ENCODE peak calls at places on chromosomes 6 and 20, in nine cellular contexts. One of them, this sample, is unnamed.
A peak's percentile ranks its signal among the peaks of the same experiment; 100 is the strongest.

GRCh38 chr6:140041056-140041455 is 666.6 kb upstream of the CITED2 start:
- DNase-seq in fibroblast of pulmonary artery: no peak
- DNase-seq in NB4: no peak
- DNase-seq in cardiac fibroblast: no peak
- DNase-seq in body of pancreas: no peak
- DNase-seq in astrocyte of the spinal cord: no peak
- DNase-seq in brain microvascular endothelial cell: no peak
- DNase-seq in lower lobe of right lung: no peak
- DNase-seq in DND-41: no peak
- DNase-seq in this sample: no peak

GRCh38 chr6:119322715-119323350 is 26.7 kb downstream of the MAN1A1 start:
- DNase-seq in fibroblast of pulmonary artery: no peak
- DNase-seq in NB4: no peak
- DNase-seq in cardiac fibroblast: no peak
- DNase-seq in body of pancreas: no peak
- DNase-seq in astrocyte of the spinal cord: no peak
- DNase-seq in brain microvascular endothelial cell: no peak
- DNase-seq in lower lobe of right lung: no peak
- DNase-seq in DND-41: peak; percentile 60
- DNase-seq in this sample: no peak

GRCh38 chr6:9131616-9132015 is 696.3 kb upstream of the SLC35B3 start:
- DNase-seq in fibroblast of pulmonary artery: no peak
- DNase-seq in NB4: no peak
- DNase-seq in cardiac fibroblast: no peak
- DNase-seq in body of pancreas: peak; percentile 64
- DNase-seq in astrocyte of the spinal cord: no peak
- DNase-seq in brain microvascular endothelial cell: no peak
- DNase-seq in lower lobe of right lung: peak; percentile 64
- DNase-seq in DND-41: no peak
- DNase-seq in this sample: no peak

GRCh38 chr6:38876470-38876869 is 161.4 kb downstream of the DNAH8 start:
- DNase-seq in fibroblast of pulmonary artery: no peak
- DNase-seq in NB4: no peak
- DNase-seq in cardiac fibroblast: no peak
- DNase-seq in body of pancreas: no peak
- DNase-seq in astrocyte of the spinal cord: peak; percentile 52
- DNase-seq in brain microvascular endothelial cell: no peak
- DNase-seq in lower lobe of right lung: no peak
- DNase-seq in DND-41: peak; percentile 70
- DNase-seq in this sample: no peak

GRCh38 chr6:42507195-42507594 is 55.5 kb upstream of the TRERF1 start:
- DNase-seq in fibroblast of pulmonary artery: no peak
- DNase-seq in NB4: no peak
- DNase-seq in cardiac fibroblast: no peak
- DNase-seq in body of pancreas: no peak
- DNase-seq in astrocyte of the spinal cord: no peak
- DNase-seq in brain microvascular endothelial cell: no peak
- DNase-seq in lower lobe of right lung: no peak
- DNase-seq in DND-41: no peak
- DNase-seq in this sample: no peak

GRCh38 chr20:44528309-44528708 is 6.4 kb upstream of the SERINC3 start:
- DNase-seq in fibroblast of pulmonary artery: no peak
- DNase-seq in NB4: no peak
- DNase-seq in cardiac fibroblast: no peak
- DNase-seq in body of pancreas: no peak
- DNase-seq in astrocyte of the spinal cord: no peak
- DNase-seq in brain microvascular endothelial cell: no peak
- DNase-seq in lower lobe of right lung: no peak
- DNase-seq in DND-41: no peak
- DNase-seq in this sample: no peak

GRCh38 chr6:42190784-42191183 is 4.0 kb downstream of the GUCA1B start:
- DNase-seq in fibroblast of pulmonary artery: peak; percentile 64
- DNase-seq in NB4: no peak
- DNase-seq in cardiac fibroblast: peak; percentile 58
- DNase-seq in body of pancreas: no peak
- DNase-seq in astrocyte of the spinal cord: peak; percentile 56
- DNase-seq in brain microvascular endothelial cell: peak; percentile 77
- DNase-seq in lower lobe of right lung: no peak
- DNase-seq in DND-41: no peak
- DNase-seq in this sample: peak; percentile 51

GRCh38 chr6:108677357-108677756 is 116.6 kb downstream of the FOXO3 start:
- DNase-seq in fibroblast of pulmonary artery: no peak
- DNase-seq in NB4: no peak
- DNase-seq in cardiac fibroblast: no peak
- DNase-seq in body of pancreas: no peak
- DNase-seq in astrocyte of the spinal cord: no peak
- DNase-seq in brain microvascular endothelial cell: no peak
- DNase-seq in lower lobe of right lung: no peak
- DNase-seq in DND-41: no peak
- DNase-seq in this sample: no peak

GRCh38 chr20:2476742-2477615 is 6.4 kb upstream of the SNRPB start:
- DNase-seq in fibroblast of pulmonary artery: no peak
- DNase-seq in NB4: peak; percentile 30
- DNase-seq in cardiac fibroblast: no peak
- DNase-seq in body of pancreas: no peak
- DNase-seq in astrocyte of the spinal cord: no peak
- DNase-seq in brain microvascular endothelial cell: no peak
- DNase-seq in lower lobe of right lung: no peak
- DNase-seq in DND-41: no peak
- DNase-seq in this sample: no peak

GRCh38 chr6:26304213-26305096 is 60.5 kb upstream of the BTN3A2 start:
- DNase-seq in fibroblast of pulmonary artery: peak; percentile 71
- DNase-seq in NB4: peak; percentile 85
- DNase-seq in cardiac fibroblast: peak; percentile 90
- DNase-seq in body of pancreas: no peak
- DNase-seq in astrocyte of the spinal cord: peak; percentile 69
- DNase-seq in brain microvascular endothelial cell: peak; percentile 72
- DNase-seq in lower lobe of right lung: no peak
- DNase-seq in DND-41: peak; percentile 53
- DNase-seq in this sample: no peak

GRCh38 chr20:63957004-63957689 is 931 bp upstream of the UCKL1 start:
- DNase-seq in fibroblast of pulmonary artery: peak; percentile 58
- DNase-seq in NB4: peak; percentile 92
- DNase-seq in cardiac fibroblast: peak; percentile 59
- DNase-seq in body of pancreas: peak; percentile 68
- DNase-seq in astrocyte of the spinal cord: peak; percentile 66
- DNase-seq in brain microvascular endothelial cell: no peak
- DNase-seq in lower lobe of right lung: no peak
- DNase-seq in DND-41: no peak
- DNase-seq in this sample: no peak

GRCh38 chr6:162854734-162855191 is 127.0 kb downstream of the PACRG start:
- DNase-seq in fibroblast of pulmonary artery: no peak
- DNase-seq in NB4: no peak
- DNase-seq in cardiac fibroblast: no peak
- DNase-seq in body of pancreas: no peak
- DNase-seq in astrocyte of the spinal cord: peak; percentile 7
- DNase-seq in brain microvascular endothelial cell: no peak
- DNase-seq in lower lobe of right lung: no peak
- DNase-seq in DND-41: no peak
- DNase-seq in this sample: no peak

GRCh38 chr20:5122861-5123260 is 3.1 kb upstream of the PCNA start:
- DNase-seq in fibroblast of pulmonary artery: no peak
- DNase-seq in NB4: no peak
- DNase-seq in cardiac fibroblast: no peak
- DNase-seq in body of pancreas: no peak
- DNase-seq in astrocyte of the spinal cord: no peak
- DNase-seq in brain microvascular endothelial cell: no peak
- DNase-seq in lower lobe of right lung: no peak
- DNase-seq in DND-41: no peak
- DNase-seq in this sample: no peak

GRCh38 chr6:164148789-164149188 is 734.3 kb downstream of the QKI start:
- DNase-seq in fibroblast of pulmonary artery: no peak
- DNase-seq in NB4: no peak
- DNase-seq in cardiac fibroblast: no peak
- DNase-seq in body of pancreas: no peak
- DNase-seq in astrocyte of the spinal cord: no peak
- DNase-seq in brain microvascular endothelial cell: no peak
- DNase-seq in lower lobe of right lung: no peak
- DNase-seq in DND-41: no peak
- DNase-seq in this sample: peak; percentile 20

GRCh38 chr6:7157752-7158616 is 50.2 kb downstream of the RREB1 start:
- DNase-seq in fibroblast of pulmonary artery: no peak
- DNase-seq in NB4: peak; percentile 62
- DNase-seq in cardiac fibroblast: no peak
- DNase-seq in body of pancreas: no peak
- DNase-seq in astrocyte of the spinal cord: no peak
- DNase-seq in brain microvascular endothelial cell: no peak
- DNase-seq in lower lobe of right lung: no peak
- DNase-seq in DND-41: no peak
- DNase-seq in this sample: no peak

GRCh38 chr6:109290143-109290931 is 91.9 kb downstream of the CD164 start:
- DNase-seq in fibroblast of pulmonary artery: no peak
- DNase-seq in NB4: no peak
- DNase-seq in cardiac fibroblast: no peak
- DNase-seq in body of pancreas: no peak
- DNase-seq in astrocyte of the spinal cord: no peak
- DNase-seq in brain microvascular endothelial cell: no peak
- DNase-seq in lower lobe of right lung: no peak
- DNase-seq in DND-41: no peak
- DNase-seq in this sample: no peak

GRCh38 chr6:43290905-43291355 is 7.1 kb upstream of the SLC22A7 start:
- DNase-seq in fibroblast of pulmonary artery: no peak
- DNase-seq in NB4: no peak
- DNase-seq in cardiac fibroblast: no peak
- DNase-seq in body of pancreas: no peak
- DNase-seq in astrocyte of the spinal cord: no peak
- DNase-seq in brain microvascular endothelial cell: no peak
- DNase-seq in lower lobe of right lung: no peak
- DNase-seq in DND-41: no peak
- DNase-seq in this sample: no peak

DNA sequence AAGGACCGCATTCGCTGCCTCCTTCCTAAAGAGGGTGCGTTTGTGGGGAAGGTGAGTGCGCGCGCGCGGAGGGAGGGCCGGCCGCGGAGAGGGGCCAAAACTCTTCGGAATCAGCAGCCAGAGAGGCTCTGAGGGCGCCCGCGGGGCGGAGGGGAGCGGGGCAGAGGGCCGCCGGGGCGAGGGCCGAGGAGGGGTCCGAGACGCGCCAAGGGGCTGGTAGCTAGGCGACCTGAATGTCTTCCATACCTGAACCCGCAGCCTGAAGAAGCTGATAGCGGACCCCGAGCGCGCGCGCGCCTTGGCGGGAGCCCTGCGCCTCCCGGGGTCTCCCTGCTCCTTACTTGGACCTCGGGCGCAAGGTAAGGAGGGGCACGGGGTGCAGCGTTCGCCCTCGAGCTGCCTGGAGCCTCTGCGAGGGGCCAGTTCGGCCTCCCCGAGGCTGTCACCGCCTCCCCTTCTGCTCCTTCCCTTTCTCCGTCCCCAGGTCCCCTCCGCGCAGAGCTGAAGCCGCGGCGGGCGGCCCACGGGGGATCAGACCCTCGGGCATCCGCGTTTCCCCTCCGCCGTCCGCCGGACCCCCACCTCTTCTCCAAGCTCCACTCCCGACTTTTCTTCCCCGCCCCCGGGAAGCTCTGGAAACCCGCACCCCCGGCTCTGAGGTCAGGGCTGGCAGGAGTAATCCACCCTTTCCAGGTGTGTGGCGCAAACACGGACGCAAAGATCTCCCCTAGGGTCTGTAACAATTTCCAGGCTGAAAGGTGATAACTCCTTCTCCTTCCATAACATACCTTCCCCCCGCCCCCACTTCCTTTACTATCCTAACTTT is 13.1 kb upstream of the DEK start:
- DNase-seq in fibroblast of pulmonary artery: no peak
- DNase-seq in NB4: no peak
- DNase-seq in cardiac fibroblast: no peak
- DNase-seq in body of pancreas: no peak
- DNase-seq in astrocyte of the spinal cord: no peak
- DNase-seq in brain microvascular endothelial cell: no peak
- DNase-seq in lower lobe of right lung: no peak
- DNase-seq in DND-41: no peak
- DNase-seq in this sample: no peak
- H3K4me3 ChIP-seq in fibroblast of pulmonary artery: peak overlapping the region; percentile 17
- H3K4me3 ChIP-seq in NB4: no peak overlapping the region
- H3K4me3 ChIP-seq in cardiac fibroblast: peak overlapping the region; percentile 39
- H3K4me3 ChIP-seq in body of pancreas: no peak overlapping the region
- H3K4me3 ChIP-seq in astrocyte of the spinal cord: peak overlapping the region; percentile 39
- H3K4me3 ChIP-seq in brain microvascular endothelial cell: peak overlapping the region; percentile 56
- H3K4me3 ChIP-seq in lower lobe of right lung: peak overlapping the region; percentile 32
- H3K4me3 ChIP-seq in DND-41: no peak overlapping the region
- H3K4me3 ChIP-seq in this sample: peak overlapping the region; percentile 60

DNA sequence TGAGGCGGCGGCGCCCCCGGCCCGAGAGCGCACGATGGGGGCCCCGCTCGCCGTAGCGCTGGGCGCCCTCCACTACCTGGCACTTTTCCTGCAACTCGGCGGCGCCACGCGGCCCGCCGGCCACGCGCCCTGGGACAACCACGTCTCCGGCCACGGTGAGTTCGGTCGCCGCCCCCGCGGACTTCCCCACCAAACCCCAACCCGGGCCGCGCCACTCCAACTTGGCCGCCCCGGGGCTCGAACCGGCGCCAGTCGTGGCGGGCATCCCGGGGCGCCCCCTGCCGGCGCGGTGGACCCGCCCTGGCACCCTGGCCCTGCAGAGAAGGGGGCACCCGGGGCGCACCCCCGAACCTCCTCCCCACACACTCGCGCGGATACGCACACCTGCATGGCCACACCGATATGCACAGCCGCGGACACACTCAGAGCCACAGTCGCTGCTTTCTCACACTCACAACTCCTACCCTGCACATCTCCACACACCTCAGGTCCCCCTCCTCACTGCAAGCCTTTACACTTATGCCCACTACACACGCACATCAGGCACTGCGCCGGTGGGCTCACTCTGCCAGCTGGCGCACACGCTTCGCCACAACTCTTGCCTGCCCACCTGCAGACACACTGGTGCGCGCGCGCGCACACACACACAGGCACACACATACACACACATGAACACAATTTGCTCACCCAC is 535 bp downstream of the VSTM2L start:
- DNase-seq in fibroblast of pulmonary artery: no peak
- DNase-seq in NB4: no peak
- DNase-seq in cardiac fibroblast: no peak
- DNase-seq in body of pancreas: no peak
- DNase-seq in astrocyte of the spinal cord: no peak
- DNase-seq in brain microvascular endothelial cell: no peak
- DNase-seq in lower lobe of right lung: no peak
- DNase-seq in DND-41: no peak
- DNase-seq in this sample: no peak
- TF ChIP-seq CTCF in fibroblast of pulmonary artery: no peak
- TF ChIP-seq CTCF in NB4: no peak
- TF ChIP-seq CTCF in cardiac fibroblast: no peak
- TF ChIP-seq CTCF in body of pancreas: no peak
- TF ChIP-seq CTCF in astrocyte of the spinal cord: peak; percentile 37
- TF ChIP-seq CTCF in brain microvascular endothelial cell: peak; percentile 17
- TF ChIP-seq CTCF in lower lobe of right lung: peak; percentile 34
- TF ChIP-seq CTCF in DND-41: no peak
- TF ChIP-seq CTCF in this sample: peak; percentile 9

GRCh38 chr20:1389703-1390385 is 3.0 kb downstream of the FKBP1A start:
- DNase-seq in fibroblast of pulmonary artery: peak; percentile 66
- DNase-seq in NB4: no peak
- DNase-seq in cardiac fibroblast: peak; percentile 78
- DNase-seq in body of pancreas: peak; percentile 48
- DNase-seq in astrocyte of the spinal cord: no peak
- DNase-seq in brain microvascular endothelial cell: no peak
- DNase-seq in lower lobe of right lung: no peak
- DNase-seq in DND-41: no peak
- DNase-seq in this sample: no peak
- H3K4me3 ChIP-seq in fibroblast of pulmonary artery: peak overlapping the region; percentile 25
- H3K4me3 ChIP-seq in NB4: peak overlapping the region; percentile 21
- H3K4me3 ChIP-seq in cardiac fibroblast: peak overlapping the region; percentile 6
- H3K4me3 ChIP-seq in body of pancreas: no peak overlapping the region
- H3K4me3 ChIP-seq in astrocyte of the spinal cord: no peak overlapping the region
- H3K4me3 ChIP-seq in brain microvascular endothelial cell: no peak overlapping the region
- H3K4me3 ChIP-seq in lower lobe of right lung: peak overlapping the region; percentile 35
- H3K4me3 ChIP-seq in DND-41: peak overlapping the region; percentile 42
- H3K4me3 ChIP-seq in this sample: no peak overlapping the region

GRCh38 chr20:324177-325042 is 942 bp upstream of the SOX12 start:
- DNase-seq in fibroblast of pulmonary artery: peak; percentile 84
- DNase-seq in NB4: peak; percentile 97
- DNase-seq in cardiac fibroblast: peak; percentile 79
- DNase-seq in body of pancreas: peak; percentile 93
- DNase-seq in astrocyte of the spinal cord: peak; percentile 88
- DNase-seq in brain microvascular endothelial cell: peak; percentile 48
- DNase-seq in lower lobe of right lung: peak; percentile 96
- DNase-seq in DND-41: peak; percentile 91
- DNase-seq in this sample: no peak
- TF ChIP-seq CTCF in fibroblast of pulmonary artery: peak; percentile 46
- TF ChIP-seq CTCF in NB4: peak; percentile 38
- TF ChIP-seq CTCF in cardiac fibroblast: peak; percentile 43
- TF ChIP-seq CTCF in body of pancreas: peak; percentile 17
- TF ChIP-seq CTCF in astrocyte of the spinal cord: peak; percentile 39
- TF ChIP-seq CTCF in brain microvascular endothelial cell: peak; percentile 64
- TF ChIP-seq CTCF in lower lobe of right lung: peak; percentile 38
- TF ChIP-seq CTCF in DND-41: peak; percentile 41
- TF ChIP-seq CTCF in this sample: peak; percentile 40

This sample was measured in AG09309.